ENCODE peak calls at places on chromosome 13, in four cellular contexts. J, K, L and N are unnamed samples.

GRCh38 chr13:112931028-112931934 is 37.7 kb upstream of the MCF2L start:
- DNase-seq in J (peak), K (no peak), L (peak), N (peak)

GRCh38 chr13:37386276-37386675 is 212.3 kb downstream of the POSTN start:
- DNase-seq in J (no peak), K (no peak), L (no peak), N (no peak)

GRCh38 chr13:36130542-36131214 is 504 bp downstream of the DCLK1 start:
- DNase-seq in J (peak), K (no peak), L (peak), N (no peak)

GRCh38 chr13:73767747-73768315 is 366.4 kb downstream of the KLF12 start:
- DNase-seq in J (peak), K (no peak), L (peak), N (peak)

GRCh38 chr13:39530996-39531395 is 72.0 kb downstream of the LHFPL6 start:
- DNase-seq in J (no peak), K (no peak), L (no peak), N (peak)

GRCh38 chr13:43572601-43573360 is 214.0 kb downstream of the ENOX1 start:
- DNase-seq in J (no peak), K (no peak), L (peak), N (peak)

GRCh38 chr13:46134961-46135522 is 30.2 kb upstream of the CPB2 start:
- DNase-seq in J (no peak), K (no peak), L (peak), N (peak)

GRCh38 chr13:30639671-30640070 is 22.0 kb downstream of the USPL1 start:
- DNase-seq in J (no peak), K (no peak), L (no peak), N (no peak)

GRCh38 chr13:41345921-41346589 is 35.0 kb downstream of the NAA16 start:
- DNase-seq in J (no peak), K (no peak), L (no peak), N (no peak)

GRCh38 chr13:41231786-41232185 is 31.6 kb downstream of the MTRF1 start:
- DNase-seq in J (no peak), K (no peak), L (peak), N (no peak)

GRCh38 chr13:53010374-53011105 is 18.1 kb upstream of the OLFM4 start:
- DNase-seq in J (no peak), K (no peak), L (no peak), N (peak)

GRCh38 chr13:40495620-40496001 is 170.8 kb downstream of the FOXO1 start:
- DNase-seq in J (no peak), K (no peak), L (no peak), N (peak)

GRCh38 chr13:30072818-30073186 is 222.4 kb upstream of the UBL3 start:
- DNase-seq in J (no peak), K (no peak), L (no peak), N (no peak)

GRCh38 chr13:46553521-46553885 is 533 bp downstream of the LRCH1 start:
- DNase-seq in J (peak), K (peak), L (peak), N (no peak)

GRCh38 chr13:110893571-110893970 is 21.3 kb downstream of the ANKRD10 start:
- DNase-seq in J (no peak), K (no peak), L (no peak), N (no peak)

GRCh38 chr13:99496322-99497142 is 4.7 kb upstream of the TM9SF2 start:
- DNase-seq in J (no peak), K (peak), L (peak), N (no peak)

GRCh38 chr13:61358599-61358998 is 57.0 kb downstream of the PCDH20 start:
- DNase-seq in J (no peak), K (no peak), L (peak), N (no peak)

GRCh38 chr13:100513987-100514670 is 74.5 kb downstream of the GGACT start:
- DNase-seq in J (no peak), K (no peak), L (no peak), N (peak)

GRCh38 chr13:106529415-106530208 is 5.8 kb downstream of the EFNB2 start:
- DNase-seq in J (peak), K (no peak), L (no peak), N (no peak)

GRCh38 chr13:98443329-98443728 is 133.6 kb downstream of the STK24 start:
- DNase-seq in J (no peak), K (no peak), L (peak), N (peak)

GRCh38 chr13:49436890-49437289 is 7.0 kb downstream of the CAB39L start:
- DNase-seq in J (no peak), K (no peak), L (no peak), N (peak)

GRCh38 chr13:81987677-81988357 is 1646.9 kb upstream of the SPRY2 start:
- DNase-seq in J (no peak), K (no peak), L (peak), N (no peak)

GRCh38 chr13:66154354-66154753 is 1075.8 kb downstream of the PCDH9 start:
- DNase-seq in J (no peak), K (no peak), L (no peak), N (no peak)

GRCh38 chr13:50075619-50076097 is 60.4 kb downstream of the KCNRG start:
- DNase-seq in J (peak), K (no peak), L (no peak), N (no peak)

GRCh38 chr13:78586706-78587105 is 16.6 kb downstream of the POU4F1 start:
- DNase-seq in J (no peak), K (no peak), L (peak), N (no peak)

GRCh38 chr13:85666356-85666755 is 132.9 kb downstream of the SLITRK6 start:
- DNase-seq in J (no peak), K (no peak), L (peak), N (no peak)

GRCh38 chr13:73995752-73996151 is 138.5 kb downstream of the KLF12 start:
- DNase-seq in J (no peak), K (no peak), L (no peak), N (no peak)

GRCh38 chr13:48126944-48127814 is 32.3 kb upstream of the MED4 start:
- DNase-seq in J (peak), K (peak), L (peak), N (peak)

GRCh38 chr13:37067874-37068273 is 8.4 kb upstream of the SUPT20H start:
- DNase-seq in J (no peak), K (no peak), L (no peak), N (no peak)

GRCh38 chr13:112032186-112032835 is 34.6 kb upstream of the SOX1 start:
- DNase-seq in J (no peak), K (no peak), L (no peak), N (peak)

GRCh38 chr13:45601680-45602079 is 13.9 kb downstream of the ERICH6B start:
- DNase-seq in J (no peak), K (no peak), L (no peak), N (no peak)

GRCh38 chr13:109769921-109770320 is 16.5 kb downstream of the IRS2 start:
- DNase-seq in J (no peak), K (no peak), L (no peak), N (no peak)
- H3K27ac ChIP-seq in J (no peak), K (no peak), L (no peak), N (no peak)

DNA sequence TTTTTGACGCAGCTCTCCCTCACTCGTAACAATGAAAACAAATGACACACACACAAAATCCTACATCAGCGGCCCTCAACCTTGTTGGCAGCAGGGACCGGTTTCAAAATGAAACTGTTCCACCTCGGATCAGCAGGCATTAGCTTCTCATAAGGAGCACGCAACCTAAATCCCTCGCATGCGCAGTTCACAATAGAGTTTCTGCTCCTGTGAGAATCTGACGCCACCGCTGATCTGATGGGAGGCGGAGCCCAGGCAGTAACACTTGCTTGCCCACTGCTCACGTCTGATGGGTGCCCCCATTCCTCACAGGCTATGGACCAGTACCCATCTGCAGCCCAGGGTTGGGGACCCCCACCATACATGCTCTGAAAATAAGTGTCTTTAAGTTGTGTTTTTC is 43.4 kb downstream of the DHRS12 start:
- DNase-seq in J (no peak), K (no peak), L (no peak), N (no peak)
- H3K27ac ChIP-seq in J (no peak), K (no peak), L (no peak), N (no peak)

GRCh38 chr13:69618838-69619237 is 488.8 kb upstream of the ATXN8OS start:
- DNase-seq in J (no peak), K (no peak), L (no peak), N (no peak)
- H3K27ac ChIP-seq in J (no peak), K (no peak), L (no peak), N (no peak)

GRCh38 chr13:97122381-97122996 is 99.6 kb upstream of the MBNL2 start:
- DNase-seq in J (no peak), K (no peak), L (no peak), N (peak)
- H3K27ac ChIP-seq in J (peak), K (no peak), L (no peak), N (peak)

DNA sequence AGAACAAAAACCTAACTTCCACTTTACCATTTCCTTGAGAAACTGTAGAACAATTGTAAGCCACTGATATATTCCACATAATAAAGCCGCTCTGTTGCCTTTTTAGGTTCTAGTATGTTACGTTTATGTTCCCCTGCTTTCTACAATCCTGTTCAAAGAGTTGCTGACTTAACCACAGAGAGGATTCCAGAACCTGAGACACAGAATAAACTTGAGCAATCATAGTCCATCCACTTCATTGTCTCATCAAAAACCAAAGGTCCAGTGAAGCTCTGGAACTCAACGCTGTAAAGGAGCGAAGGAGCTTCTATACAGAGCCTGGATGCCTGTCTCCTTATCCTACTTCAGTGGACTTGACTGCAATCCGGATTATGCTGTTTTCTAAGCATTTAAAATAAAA is 4.6 kb downstream of the STARD13 start:
- DNase-seq in J (no peak), K (no peak), L (no peak), N (no peak)
- H3K27ac ChIP-seq in J (peak), K (no peak), L (no peak), N (peak)

GRCh38 chr13:109874921-109875454 is 88.6 kb upstream of the IRS2 start:
- DNase-seq in J (no peak), K (no peak), L (no peak), N (peak)
- H3K27ac ChIP-seq in J (no peak), K (no peak), L (no peak), N (no peak)

DNA sequence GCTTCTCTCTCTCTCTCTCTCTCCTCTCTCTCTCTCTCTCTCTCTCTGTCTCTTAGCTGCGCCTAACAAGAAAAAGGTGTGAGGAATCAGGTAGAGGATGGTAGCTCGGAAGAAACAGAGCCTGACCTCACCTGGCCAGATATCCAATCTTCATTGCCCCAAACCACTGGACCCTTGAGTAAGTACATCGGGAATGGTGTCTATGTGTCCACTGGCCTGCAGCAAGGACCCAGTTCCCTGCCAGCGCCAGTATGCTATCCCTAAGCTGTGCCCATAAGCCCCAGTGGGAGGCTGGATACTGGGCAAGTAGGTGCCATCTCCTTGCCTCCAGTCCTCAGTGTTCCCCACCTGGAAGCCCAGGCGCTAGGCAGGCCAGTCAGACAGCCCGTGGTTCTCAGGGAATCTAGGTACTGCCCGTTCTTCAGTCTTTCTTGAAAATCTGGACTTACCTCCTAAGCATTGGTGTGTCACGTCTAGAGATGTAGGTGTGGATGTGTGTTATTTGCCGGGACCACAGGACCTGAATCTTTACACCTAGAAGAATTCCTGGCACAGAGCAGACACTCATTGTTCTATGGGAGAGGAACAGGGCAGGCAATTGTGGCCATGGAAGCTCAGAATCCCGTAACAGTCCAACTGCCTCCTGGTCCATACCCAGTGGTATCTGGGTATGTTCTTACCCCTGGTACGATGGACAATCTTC is 7.3 kb downstream of the URAD start:
- DNase-seq in J (no peak), K (no peak), L (no peak), N (no peak)
- H3K27ac ChIP-seq in J (no peak), K (no peak), L (no peak), N (no peak)

GRCh38 chr13:102346769-102347168 is 55.1 kb downstream of the FGF14 start:
- DNase-seq in J (no peak), K (no peak), L (no peak), N (no peak)

GRCh38 chr13:102344410-102344809 is 57.4 kb downstream of the FGF14 start:
- DNase-seq in J (no peak), K (no peak), L (no peak), N (no peak)

GRCh38 chr13:102351486-102351885 is 50.4 kb downstream of the FGF14 start:
- DNase-seq in J (no peak), K (no peak), L (no peak), N (no peak)

DNA sequence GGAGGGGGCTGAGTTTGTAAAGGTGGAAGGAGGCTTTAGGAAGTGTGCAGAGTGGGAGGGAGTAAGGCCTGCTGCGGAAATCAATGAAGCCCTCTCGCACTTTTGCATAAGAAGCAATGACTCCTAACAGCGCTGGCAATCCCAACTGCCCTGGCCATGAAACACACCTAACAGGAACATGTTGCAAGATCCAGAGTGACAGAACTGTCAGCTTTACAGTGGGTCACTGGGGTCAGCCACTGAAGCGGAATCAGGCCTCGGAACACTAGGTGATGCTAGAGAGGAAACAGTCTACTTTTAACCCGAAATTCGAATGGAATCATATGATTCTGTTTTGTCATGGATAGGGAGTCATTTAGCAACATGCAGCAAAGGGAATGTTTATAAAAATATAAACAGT is 54.4 kb downstream of the FGF14 start:
- DNase-seq in J (no peak), K (no peak), L (no peak), N (no peak)
- H3K27ac ChIP-seq in J (no peak), K (no peak), L (no peak), N (no peak)

GRCh38 chr13:20102776-20103175 is 58.1 kb downstream of the GJA3 start:
- DNase-seq in J (no peak), K (no peak), L (no peak), N (no peak)

GRCh38 chr13:20105161-20105689 is 55.6 kb downstream of the GJA3 start:
- DNase-seq in J (no peak), K (no peak), L (no peak), N (no peak)

GRCh38 chr13:20101467-20102316 is 59.2 kb downstream of the GJA3 start:
- DNase-seq in J (no peak), K (no peak), L (no peak), N (peak)

GRCh38 chr13:20109037-20109436 is 51.8 kb downstream of the GJA3 start:
- DNase-seq in J (no peak), K (no peak), L (no peak), N (no peak)

GRCh38 chr13:20106751-20107150 is 54.1 kb downstream of the GJA3 start:
- DNase-seq in J (peak), K (no peak), L (no peak), N (no peak)
- H3K27ac ChIP-seq in J (no peak), K (no peak), L (no peak), N (no peak)

DNA sequence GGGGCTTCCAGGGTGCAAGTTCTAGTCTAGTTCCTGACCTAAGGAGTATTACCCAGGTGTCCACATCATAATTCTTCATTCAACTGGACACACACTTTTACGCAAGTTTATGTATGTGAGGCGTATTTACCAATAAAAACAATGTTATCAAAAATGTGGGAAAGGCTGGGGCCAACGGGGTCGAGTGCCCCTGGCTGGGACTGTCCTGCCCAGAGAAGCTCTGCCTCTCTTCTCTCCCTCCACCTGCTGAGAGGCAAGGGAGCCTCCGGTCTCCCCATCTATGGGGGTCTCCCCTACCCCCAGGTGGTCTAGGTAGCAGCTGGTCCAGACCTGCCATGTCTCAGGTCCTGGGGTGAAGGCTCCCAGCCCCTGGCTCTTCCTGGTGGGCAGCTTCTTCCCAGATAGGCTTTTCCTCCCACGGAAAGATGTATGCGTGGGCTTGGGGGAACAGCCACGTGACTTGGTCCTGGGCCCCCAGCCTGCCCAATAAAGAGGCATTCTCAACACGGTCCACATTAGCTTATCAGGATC is 132.4 kb downstream of the USP12 start:
- DNase-seq in J (no peak), K (no peak), L (no peak), N (no peak)
- H3K27ac ChIP-seq in J (no peak), K (no peak), L (no peak), N (peak)